ENCODE peak calls at places on chromosomes 4 and X, in six cellular contexts. J is neuronal stem cell, G is IMR-90, S is H9, T is H1, V is trophoblast cell. X is an unnamed sample.

GRCh38 chr4:152588869-152589268 is 53.0 kb upstream of the FBXW7 start:
- DNase-seq in J (no peak), G (no peak), S (no peak), T (no peak), V (no peak), X (no peak)

GRCh38 chrX:68675466-68675865 is 28.0 kb downstream of the STARD8 start:
- DNase-seq in J (no peak), G (no peak), S (no peak), T (no peak), V (no peak), X (no peak)

GRCh38 chrX:19855700-19856381 is 31.6 kb downstream of the SH3KBP1 start:
- DNase-seq in J (no peak), G (no peak), S (no peak), T (no peak), V (peak), X (no peak)

GRCh38 chr4:83320548-83320947 is 14.1 kb downstream of the HPSE start:
- DNase-seq in J (no peak), G (peak), S (no peak), T (no peak), V (peak), X (peak)

GRCh38 chr4:186740822-186741221 is 17.2 kb upstream of the FAT1 start:
- DNase-seq in J (no peak), G (peak), S (no peak), T (no peak), V (no peak), X (no peak)

GRCh38 chrX:8179653-8180052 is 8.6 kb upstream of the VCX2 start:
- DNase-seq in J (no peak), G (no peak), S (no peak), T (no peak), V (peak), X (no peak)

GRCh38 chr4:111639120-111639519 is 506.1 kb upstream of the FAM241A start:
- DNase-seq in J (no peak), G (peak), S (no peak), T (no peak), V (no peak), X (peak)

GRCh38 chr4:89838005-89838404 is 1.0 kb upstream of the SNCA start:
- DNase-seq in J (no peak), G (no peak), S (no peak), T (no peak), V (peak), X (peak)

GRCh38 chr4:44447563-44448504 is 775 bp downstream of the KCTD8 start:
- DNase-seq in J (peak), G (no peak), S (peak), T (no peak), V (peak), X (peak)

GRCh38 chr4:142091085-142091513 is 454.7 kb downstream of the IL15 start:
- DNase-seq in J (no peak), G (peak), S (no peak), T (no peak), V (peak), X (no peak)

GRCh38 chr4:184363258-184363657 is 111.1 kb downstream of the IRF2 start:
- DNase-seq in J (no peak), G (no peak), S (peak), T (no peak), V (no peak), X (no peak)

GRCh38 chrX:148960060-148960459 is 459.6 kb downstream of the AFF2 start:
- DNase-seq in J (no peak), G (no peak), S (no peak), T (no peak), V (no peak), X (no peak)

GRCh38 chr4:171674781-171675180 is 138.4 kb upstream of the GALNTL6 start:
- DNase-seq in J (no peak), G (no peak), S (no peak), T (no peak), V (no peak), X (no peak)

GRCh38 chr4:118968006-118968405 is 79.4 kb downstream of the SYNPO2 start:
- DNase-seq in J (no peak), G (peak), S (peak), T (peak), V (peak), X (peak)

GRCh38 chr4:85486425-85487101 is 11.6 kb downstream of the ARHGAP24 start:
- DNase-seq in J (no peak), G (no peak), S (no peak), T (no peak), V (peak), X (peak)

GRCh38 chr4:5238106-5238505 is 186.8 kb downstream of the STK32B start:
- DNase-seq in J (no peak), G (peak), S (no peak), T (no peak), V (no peak), X (no peak)

GRCh38 chr4:6730603-6731300 is 14.8 kb downstream of the BLOC1S4 start:
- DNase-seq in J (no peak), G (no peak), S (peak), T (no peak), V (no peak), X (no peak)

GRCh38 chr4:2742081-2742822 is 13.9 kb downstream of the TNIP2 start:
- DNase-seq in J (no peak), G (no peak), S (no peak), T (no peak), V (no peak), X (no peak)

GRCh38 chr4:120446051-120446567 is 379.5 kb upstream of the MAD2L1 start:
- DNase-seq in J (no peak), G (no peak), S (no peak), T (no peak), V (no peak), X (peak)

GRCh38 chr4:51932684-51933083 is 87.5 kb downstream of the LRRC66 start:
- DNase-seq in J (no peak), G (no peak), S (no peak), T (no peak), V (no peak), X (no peak)

GRCh38 chr4:101102114-101102752 is 245.1 kb downstream of the PPP3CA start:
- DNase-seq in J (no peak), G (peak), S (no peak), T (no peak), V (no peak), X (no peak)

GRCh38 chrX:41326431-41326830 is 7.5 kb upstream of the DDX3X start:
- DNase-seq in J (no peak), G (no peak), S (no peak), T (no peak), V (no peak), X (no peak)

GRCh38 chr4:68724426-68724825 is 54.0 kb upstream of the UGT2B15 start:
- DNase-seq in J (no peak), G (no peak), S (no peak), T (no peak), V (no peak), X (no peak)

GRCh38 chr4:112514079-112514448 is 1.9 kb downstream of the NEUROG2 start:
- DNase-seq in J (no peak), G (no peak), S (peak), T (no peak), V (peak), X (no peak)

GRCh38 chr4:183348706-183349659 is 26.8 kb upstream of the CLDN24 start:
- DNase-seq in J (no peak), G (peak), S (no peak), T (no peak), V (peak), X (peak)

GRCh38 chr4:149715822-149716585 is 99.6 kb downstream of the IQCM start:
- DNase-seq in J (no peak), G (no peak), S (no peak), T (no peak), V (no peak), X (no peak)
- H4K91ac ChIP-seq in J (no peak), G (no peak), S (no peak), T (no peak), V (no peak), X (no peak)

DNA sequence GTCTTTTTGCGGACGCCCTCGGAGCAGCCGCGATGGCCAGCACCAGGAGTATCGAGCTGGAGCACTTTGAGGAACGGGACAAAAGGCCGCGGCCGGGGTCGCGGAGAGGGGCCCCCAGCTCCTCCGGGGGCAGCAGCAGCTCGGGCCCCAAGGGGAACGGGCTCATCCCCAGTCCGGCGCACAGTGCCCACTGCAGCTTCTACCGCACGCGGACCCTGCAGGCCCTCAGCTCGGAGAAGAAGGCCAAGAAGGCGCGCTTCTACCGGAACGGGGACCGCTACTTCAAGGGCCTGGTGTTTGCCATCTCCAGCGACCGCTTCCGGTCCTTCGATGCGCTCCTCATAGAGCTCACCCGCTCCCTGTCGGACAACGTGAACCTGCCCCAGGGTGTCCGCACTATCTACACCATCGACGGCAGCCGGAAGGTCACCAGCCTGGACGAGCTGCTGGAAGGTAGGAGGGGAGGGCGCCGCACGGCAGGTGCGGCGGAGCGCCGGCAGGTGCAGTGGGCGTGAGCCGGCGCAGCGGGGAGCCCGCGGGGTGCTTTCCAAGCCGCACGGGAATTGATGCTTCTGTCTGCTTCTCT is 844 bp downstream of the DCLK2 start:
- DNase-seq in J (peak), G (peak), S (peak), T (peak), V (peak), X (peak)
- H3K27ac ChIP-seq in J (no peak), G (peak), S (no peak), T (no peak), V (no peak), X (no peak)

GRCh38 chr4:21768349-21769310 is 179.9 kb downstream of the KCNIP4 start:
- DNase-seq in J (peak), G (peak), S (no peak), T (no peak), V (peak), X (peak)

GRCh38 chr4:21769404-21770147 is 179.0 kb downstream of the KCNIP4 start:
- DNase-seq in J (no peak), G (peak), S (no peak), T (no peak), V (peak), X (peak)

GRCh38 chr4:21763865-21764264 is 184.7 kb downstream of the KCNIP4 start:
- DNase-seq in J (no peak), G (no peak), S (no peak), T (no peak), V (no peak), X (no peak)

GRCh38 chr4:21765810-21766407 is 182.7 kb downstream of the KCNIP4 start:
- DNase-seq in J (peak), G (peak), S (peak), T (peak), V (peak), X (peak)
- H4K91ac ChIP-seq in J (no peak), G (no peak), S (no peak), T (no peak), V (no peak), X (no peak)

GRCh38 chrX:104513162-104513561 is 52.8 kb upstream of the IL1RAPL2 start:
- DNase-seq in J (no peak), G (no peak), S (no peak), T (no peak), V (no peak), X (no peak)
- H3K27ac ChIP-seq in J (no peak), G (no peak), S (no peak), T (no peak), V (no peak), X (no peak)

DNA sequence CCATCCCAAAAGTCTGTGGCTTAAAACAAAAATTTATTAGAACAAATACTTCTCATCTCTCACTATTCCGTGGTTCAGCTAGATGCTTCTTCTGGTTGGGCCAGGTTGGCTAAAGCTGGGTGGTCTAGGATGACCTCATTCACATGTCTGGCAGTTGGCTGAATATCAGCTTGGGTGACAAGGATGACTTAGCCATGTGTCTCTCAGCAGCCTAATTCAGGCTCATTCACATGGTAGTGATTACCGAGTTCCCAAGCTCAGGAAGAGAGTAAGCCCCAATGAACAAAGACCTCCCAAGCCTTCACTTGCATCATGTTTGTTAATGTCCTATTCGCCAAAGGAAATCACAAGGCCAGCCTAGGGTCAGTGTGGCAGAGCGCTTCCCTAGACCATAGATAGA is 119.4 kb downstream of the FANCB start:
- DNase-seq in J (no peak), G (no peak), S (no peak), T (no peak), V (no peak), X (no peak)
- H4K91ac ChIP-seq in J (no peak), G (no peak), S (no peak), T (no peak), V (no peak), X (no peak)

DNA sequence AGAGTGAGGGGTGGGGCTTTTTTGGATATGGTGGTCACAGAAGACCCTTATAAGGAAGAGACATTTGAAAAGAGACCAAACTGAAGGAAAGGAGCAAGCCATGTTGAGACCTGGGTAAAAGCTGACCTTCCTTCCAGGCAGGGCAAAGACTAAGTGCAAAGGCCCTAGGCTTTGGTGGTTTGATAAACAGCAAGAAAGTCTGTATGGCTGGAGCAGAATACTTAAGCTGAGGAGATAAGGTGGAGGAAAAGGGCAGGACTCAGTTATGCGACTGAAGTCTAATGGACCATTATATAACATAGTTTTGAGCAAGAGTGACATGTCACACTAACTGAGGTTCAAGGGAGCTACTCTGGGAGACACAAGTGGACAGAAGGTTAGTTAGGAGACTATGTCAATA is 20.0 kb downstream of the SH3RF1 start:
- DNase-seq in J (no peak), G (no peak), S (no peak), T (no peak), V (no peak), X (no peak)
- H3K27ac ChIP-seq in J (peak), G (no peak), S (peak), T (no peak), V (no peak), X (peak)